ENCODE peak calls at places on chromosomes 13 and 19, in four cellular contexts. E is fibroblast of mammary gland; Q is CD8-positive, alpha-beta T cell; S is left lung. T is an unnamed sample.

GRCh38 chr19:4403005-4403761 is 743 bp downstream of the CHAF1A start:
- DNase-seq in S (no peak), Q (no peak), E (no peak), T (no peak)

GRCh38 chr13:27395007-27395510 is 29.4 kb upstream of the GTF3A start:
- DNase-seq in S (no peak), Q (no peak), E (no peak), T (no peak)

GRCh38 chr19:54431255-54431838 is 16.1 kb downstream of the TTYH1 start:
- DNase-seq in Q (no peak), E (peak; percentile 40), S (no peak), T (no peak)

GRCh38 chr13:113592571-113592970 is 8.0 kb downstream of the TFDP1 start:
- DNase-seq in S (no peak), Q (no peak), E (no peak), T (peak; percentile 4)

GRCh38 chr13:71758823-71759222 is 108.2 kb downstream of the DACH1 start:
- DNase-seq in Q (no peak), S (no peak), E (no peak), T (no peak)

GRCh38 chr13:111977184-111977516 is 89.8 kb upstream of the SOX1 start:
- DNase-seq in Q (no peak), E (no peak), S (no peak), T (no peak)

GRCh38 chr19:3576696-3577443 is 4.1 kb downstream of the HMG20B start:
- DNase-seq in E (peak; percentile 79), S (no peak), Q (no peak), T (no peak)

GRCh38 chr13:114151565-114152284 is 19.3 kb upstream of the RASA3 start:
- DNase-seq in E (peak; percentile 81), Q (no peak), S (peak; percentile 72), T (no peak)

GRCh38 chr13:33466262-33466661 is 180.7 kb upstream of the STARD13 start:
- DNase-seq in Q (no peak), S (no peak), E (no peak), T (no peak)

GRCh38 chr13:73702419-73703071 is 431.7 kb downstream of the KLF12 start:
- DNase-seq in Q (no peak), E (no peak), S (no peak), T (no peak)

GRCh38 chr13:87123987-87124784 is 547.0 kb upstream of the SLITRK5 start:
- DNase-seq in E (peak; percentile 98), Q (no peak), S (no peak), T (no peak)

GRCh38 chr13:74869846-74870245 is 612.1 kb downstream of the TBC1D4 start:
- DNase-seq in E (peak; percentile 16), Q (no peak), S (no peak), T (no peak)

GRCh38 chr13:46551410-46552301 is 1.3 kb upstream of the LRCH1 start:
- DNase-seq in S (peak; percentile 85), Q (peak; percentile 53), E (peak; percentile 73), T (peak; percentile 57)

GRCh38 chr13:114063545-114064515 is 68.6 kb downstream of the RASA3 start:
- DNase-seq in E (peak; percentile 81), S (peak; percentile 80), Q (no peak), T (no peak)

GRCh38 chr13:23883255-23883654 is 5.9 kb downstream of the MIPEP start:
- DNase-seq in S (no peak), Q (no peak), E (no peak), T (no peak)

GRCh38 chr13:23889598-23890224 is 511 bp upstream of the MIPEP start:
- DNase-seq in Q (no peak), E (no peak), S (no peak), T (no peak)

GRCh38 chr13:23888658-23889597 is at the start of gene MIPEP:
- DNase-seq in E (peak; percentile 93), Q (peak; percentile 87), S (peak; percentile 95), T (peak; percentile 83)
- TF ChIP-seq CTCF in E (peak; percentile 69), Q (peak; percentile 65), S (peak; percentile 70), T (peak; percentile 61)

GRCh38 chr13:38868399-38868798 is 122.2 kb downstream of the STOML3 start:
- DNase-seq in Q (no peak), E (no peak), S (no peak), T (no peak)

GRCh38 chr13:38871275-38871674 is 119.4 kb downstream of the STOML3 start:
- DNase-seq in Q (no peak), S (no peak), E (no peak), T (no peak)

GRCh38 chr13:38868870-38869269 is 121.8 kb downstream of the STOML3 start:
- DNase-seq in Q (no peak), S (no peak), E (no peak), T (no peak)

GRCh38 chr13:38875186-38875875 is 115.3 kb downstream of the STOML3 start:
- DNase-seq in E (no peak), Q (no peak), S (no peak), T (no peak)

DNA sequence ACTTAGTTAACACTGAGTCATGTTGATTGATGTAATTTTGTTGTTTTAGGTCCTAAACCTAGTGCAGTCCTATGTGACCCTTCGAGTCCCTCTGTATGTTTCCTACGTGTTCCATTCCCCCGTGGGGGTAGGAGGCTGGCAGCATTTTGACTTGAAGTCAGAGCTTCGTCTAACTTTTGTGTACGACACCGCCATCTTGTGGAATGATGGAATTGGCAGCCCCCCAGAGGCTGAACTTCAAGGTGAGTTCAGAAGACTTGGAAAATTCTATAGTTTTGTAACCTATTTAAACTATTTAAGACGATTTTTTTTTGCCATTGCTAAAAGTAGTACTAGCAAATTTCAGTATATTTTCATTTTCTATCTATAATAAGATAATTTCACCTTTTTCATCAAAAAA is 117.9 kb downstream of the STOML3 start:
- DNase-seq in E (peak; percentile 43), Q (no peak), S (peak; percentile 40), T (no peak)
- TF ChIP-seq CTCF in E (peak; percentile 49), Q (peak; percentile 38), S (no peak), T (no peak)

GRCh38 chr13:110664673-110665072 is 41.2 kb downstream of the CARS2 start:
- DNase-seq in S (no peak), E (no peak), Q (no peak), T (no peak)

GRCh38 chr13:110663491-110663890 is 42.4 kb downstream of the CARS2 start:
- DNase-seq in E (no peak), Q (no peak), S (no peak), T (no peak)

GRCh38 chr13:110664074-110664473 is 41.8 kb downstream of the CARS2 start:
- DNase-seq in Q (no peak), E (no peak), S (no peak), T (no peak)

GRCh38 chr13:110666255-110666533 is 39.7 kb downstream of the CARS2 start:
- DNase-seq in Q (no peak), S (no peak), E (no peak), T (no peak)

DNA sequence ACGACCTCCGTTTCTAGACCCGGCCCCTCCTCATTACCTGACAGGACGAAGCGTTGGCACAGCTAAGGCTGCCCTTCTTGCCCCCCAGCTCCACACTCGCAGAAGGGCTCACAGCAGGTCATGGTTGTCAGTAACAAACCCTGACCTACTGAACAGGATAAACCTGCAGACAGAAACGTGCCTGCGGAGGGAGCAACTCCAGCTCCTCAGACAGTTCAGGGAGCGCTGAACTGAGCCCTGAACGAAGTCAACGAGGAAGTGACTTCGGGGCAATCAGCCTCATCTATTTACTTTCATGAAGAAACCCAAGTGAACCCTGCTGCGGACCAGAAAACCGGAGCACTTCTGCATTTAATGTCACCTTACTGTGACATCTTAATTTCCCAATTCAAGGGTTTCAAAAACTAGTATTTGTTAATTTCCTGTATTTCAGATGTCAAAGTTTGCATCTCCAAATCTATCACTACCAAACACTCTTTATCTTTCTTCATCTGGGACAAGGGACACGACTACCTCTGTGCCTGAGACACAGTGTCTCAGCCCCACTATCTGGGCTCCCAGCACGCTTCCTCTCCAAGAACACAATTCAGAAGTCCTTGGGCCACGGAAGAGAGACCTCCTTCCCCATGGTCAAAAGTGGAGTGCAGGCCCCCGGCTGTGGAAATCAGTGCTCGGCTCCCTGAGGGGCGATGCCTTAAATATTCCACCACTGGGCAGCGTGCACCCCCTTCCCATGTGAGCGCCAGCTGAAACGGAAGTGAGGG is 40.2 kb downstream of the CARS2 start:
- DNase-seq in S (no peak), E (no peak), Q (no peak), T (no peak)
- TF ChIP-seq CTCF in S (no peak), E (no peak), Q (no peak), T (no peak)

GRCh38 chr19:16527971-16528521 is 14.2 kb downstream of the CHERP start:
- DNase-seq in S (no peak), Q (peak; percentile 20), E (peak; percentile 32), T (no peak)
- TF ChIP-seq CTCF in S (no peak), Q (peak; percentile 18), E (peak; percentile 38), T (peak; percentile 18)

GRCh38 chr13:108508263-108508662 is 121.1 kb upstream of the MYO16 start:
- DNase-seq in E (peak; percentile 30), S (no peak), Q (no peak), T (no peak)
- TF ChIP-seq CTCF in E (peak; percentile 53), S (peak; percentile 47), Q (no peak), T (no peak)

GRCh38 chr13:30572859-30573275 is 44.9 kb upstream of the USPL1 start:
- DNase-seq in Q (no peak), E (peak; percentile 68), S (no peak), T (no peak)
- TF ChIP-seq CTCF in Q (peak; percentile 44), E (peak; percentile 43), S (no peak), T (no peak)

GRCh38 chr19:10417598-10418280 is 2.6 kb upstream of the PDE4A start:
- DNase-seq in Q (no peak), S (no peak), E (no peak), T (no peak)

GRCh38 chr19:10416083-10416379 is 4.3 kb upstream of the PDE4A start:
- DNase-seq in E (no peak), Q (no peak), S (no peak), T (no peak)

GRCh38 chr19:10418281-10419199 is 1.8 kb upstream of the PDE4A start:
- DNase-seq in E (no peak), S (no peak), Q (no peak), T (no peak)

GRCh38 chr19:10419200-10419645 is 1.1 kb upstream of the PDE4A start:
- DNase-seq in Q (no peak), E (no peak), S (no peak), T (peak; percentile 65)

DNA sequence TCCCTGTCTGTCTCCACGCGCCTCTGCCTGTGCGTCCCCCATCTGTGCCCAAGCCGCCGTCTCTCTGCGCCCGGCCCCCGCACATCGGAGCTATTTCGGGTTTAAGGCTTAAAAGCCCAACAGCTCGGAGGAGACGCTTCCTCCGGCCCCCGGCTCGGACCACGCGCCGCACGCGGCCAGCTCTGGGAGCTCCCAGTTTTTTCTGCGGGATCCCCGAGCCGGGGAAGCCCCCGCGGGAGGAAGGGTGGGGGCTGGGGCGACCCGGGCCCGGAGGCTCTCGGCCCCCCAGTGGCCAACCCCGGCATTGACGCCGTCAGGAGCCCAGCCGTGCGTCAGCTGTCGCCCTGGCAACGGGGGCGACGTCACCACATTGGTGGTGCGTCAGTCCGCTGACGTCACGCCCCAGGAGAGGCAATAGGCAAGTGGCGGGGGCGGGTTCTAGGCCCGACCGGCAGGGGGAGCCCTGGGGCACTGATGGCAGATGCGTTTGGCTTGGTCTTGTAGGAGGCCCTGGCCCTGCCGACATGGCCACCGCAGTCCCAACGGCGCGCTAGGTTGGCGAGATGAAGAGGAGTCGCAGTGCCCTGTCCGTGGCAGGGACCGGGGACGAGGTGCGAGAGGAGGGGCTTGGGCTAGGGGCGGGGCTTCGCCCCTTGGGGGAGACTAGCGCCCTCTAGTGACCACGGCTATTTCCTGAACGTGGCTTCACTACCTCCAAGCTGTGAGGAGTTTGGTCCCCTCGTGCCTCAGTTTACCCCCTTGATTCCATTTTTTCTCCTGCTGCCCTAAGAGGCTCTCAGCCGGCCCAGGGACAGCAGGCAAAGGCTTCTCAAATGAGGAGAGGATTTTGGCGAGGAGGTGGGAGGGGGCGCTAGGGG is 3.7 kb upstream of the PDE4A start:
- DNase-seq in E (peak; percentile 90), Q (peak; percentile 76), S (peak; percentile 85), T (peak; percentile 100)
- TF ChIP-seq CTCF in E (peak; percentile 41), Q (peak; percentile 100), S (peak; percentile 91), T (peak; percentile 100)

GRCh38 chr13:90365130-90365529 is 982.4 kb upstream of the MIR17HG start:
- DNase-seq in S (no peak), E (peak; percentile 10), Q (no peak), T (no peak)
- TF ChIP-seq CTCF in S (no peak), E (peak; percentile 20), Q (no peak), T (no peak)

T was measured in natural killer cell.